ENCODE peak calls at places on chromosomes 5 and 9, in eight cellular contexts. Z, C, G, M, W, K, J and I are unnamed samples.
A peak's percentile ranks its signal among the peaks of the same experiment; 100 is the strongest.

GRCh38 chr9:72141484-72141883 is 7.8 kb upstream of the GDA start:
- DNase-seq in Z (no peak), C (no peak), G (no peak), M (no peak), W (no peak), K (no peak), J (no peak), I (no peak)

GRCh38 chr5:139635606-139636206 is 12.4 kb upstream of the CXXC5 start:
- DNase-seq in Z (no peak), C (peak; percentile 92), G (peak; percentile 50), M (peak; percentile 92), W (no peak), K (peak; percentile 96), J (no peak), I (peak; percentile 91)

GRCh38 chr9:14515564-14516198 is 177.6 kb downstream of the ZDHHC21 start:
- DNase-seq in Z (no peak), C (peak; percentile 77), G (peak; percentile 33), M (no peak), W (no peak), K (no peak), J (no peak), I (no peak)

GRCh38 chr9:111040494-111040893 is 2.2 kb upstream of the LPAR1 start:
- DNase-seq in Z (no peak), C (no peak), G (no peak), M (no peak), W (no peak), K (no peak), J (no peak), I (no peak)

GRCh38 chr5:60185230-60186104 is 291.9 kb upstream of the PDE4D start:
- DNase-seq in Z (no peak), C (no peak), G (no peak), M (no peak), W (no peak), K (peak; percentile 4), J (no peak), I (no peak)

GRCh38 chr9:122642226-122642625 is 15.2 kb downstream of the OR1B1 start:
- DNase-seq in Z (no peak), C (no peak), G (no peak), M (no peak), W (no peak), K (peak; percentile 4), J (no peak), I (no peak)

GRCh38 chr5:54902817-54903473 is 82.4 kb downstream of the ESM1 start:
- DNase-seq in Z (no peak), C (no peak), G (no peak), M (no peak), W (no peak), K (no peak), J (no peak), I (peak; percentile 16)

GRCh38 chr5:108258001-108258400 is 123.9 kb downstream of the FBXL17 start:
- DNase-seq in Z (no peak), C (no peak), G (no peak), M (no peak), W (no peak), K (peak; percentile 7), J (no peak), I (no peak)

GRCh38 chr5:114311943-114312342 is 49.9 kb upstream of the KCNN2 start:
- DNase-seq in Z (no peak), C (no peak), G (peak; percentile 10), M (no peak), W (no peak), K (no peak), J (no peak), I (no peak)

GRCh38 chr5:1754531-1755220 is 45.0 kb downstream of the MRPL36 start:
- DNase-seq in Z (no peak), C (peak; percentile 26), G (no peak), M (no peak), W (no peak), K (no peak), J (no peak), I (no peak)

GRCh38 chr5:55636711-55637110 is 75.4 kb downstream of the SLC38A9 start:
- DNase-seq in Z (no peak), C (no peak), G (no peak), M (no peak), W (no peak), K (peak; percentile 64), J (no peak), I (no peak)

GRCh38 chr9:114448706-114449105 is 56.6 kb downstream of the WHRN start:
- DNase-seq in Z (no peak), C (no peak), G (no peak), M (no peak), W (no peak), K (peak; percentile 39), J (no peak), I (peak; percentile 96)

GRCh38 chr5:124343451-124343867 is 403.0 kb downstream of the ZNF608 start:
- DNase-seq in Z (no peak), C (no peak), G (no peak), M (no peak), W (no peak), K (peak; percentile 82), J (peak; percentile 65), I (peak; percentile 84)

GRCh38 chr5:136768457-136768856 is 403.1 kb upstream of the TRPC7 start:
- DNase-seq in Z (no peak), C (no peak), G (no peak), M (no peak), W (no peak), K (no peak), J (no peak), I (no peak)

GRCh38 chr5:30676223-30676840 is 517.2 kb upstream of the CDH6 start:
- DNase-seq in Z (no peak), C (no peak), G (no peak), M (no peak), W (no peak), K (no peak), J (no peak), I (no peak)

GRCh38 chr9:127214421-127215265 is 49.9 kb upstream of the GARNL3 start:
- DNase-seq in Z (peak; percentile 34), C (no peak), G (peak; percentile 76), M (peak; percentile 44), W (peak; percentile 30), K (peak; percentile 53), J (peak; percentile 37), I (peak; percentile 70)

GRCh38 chr9:4804531-4805016 is 11.8 kb downstream of the RCL1 start:
- DNase-seq in Z (no peak), C (no peak), G (no peak), M (no peak), W (no peak), K (no peak), J (no peak), I (no peak)

GRCh38 chr9:136439550-136440408 is at the start of gene INPP5E:
- DNase-seq in Z (peak; percentile 77), C (peak; percentile 78), G (peak; percentile 89), M (peak; percentile 75), W (peak; percentile 77), K (peak; percentile 68), J (peak; percentile 5), I (peak; percentile 55)

GRCh38 chr5:4130819-4131218 is 535.2 kb downstream of the IRX1 start:
- DNase-seq in Z (no peak), C (no peak), G (no peak), M (no peak), W (no peak), K (no peak), J (no peak), I (no peak)